ENCODE peak calls at places on chromosomes 13 and 19, in six cellular contexts. R is astrocyte, L is fibroblast of pulmonary artery, C is WTC11, S is cardiac fibroblast, E is lung. G is an unnamed sample.

GRCh38 chr13:66405908-66406802 is 824.0 kb downstream of the PCDH9 start:
- DNase-seq in R (peak; percentile 93), L (peak; percentile 53), C (no peak), S (peak; percentile 61), E (no peak), G (no peak)

GRCh38 chr13:26041476-26041875 is 10.3 kb downstream of the SHISA2 start:
- DNase-seq in R (no peak), L (no peak), C (no peak), S (no peak), E (no peak), G (no peak)

GRCh38 chr13:59519776-59520175 is 644.0 kb downstream of the DIAPH3 start:
- DNase-seq in R (peak; percentile 14), L (no peak), C (no peak), S (peak; percentile 53), E (no peak), G (no peak)

GRCh38 chr19:44548736-44549135 is 19.3 kb upstream of the CEACAM20 start:
- DNase-seq in R (peak; percentile 66), L (peak; percentile 71), C (no peak), S (peak; percentile 91), E (peak; percentile 10), G (no peak)

GRCh38 chr19:4051175-4052101 is 15.3 kb downstream of the ZBTB7A start:
- DNase-seq in R (peak; percentile 45), L (no peak), C (no peak), S (peak; percentile 69), E (no peak), G (no peak)

GRCh38 chr13:102187313-102187712 is 214.5 kb downstream of the FGF14 start:
- DNase-seq in R (no peak), L (no peak), C (no peak), S (no peak), E (no peak), G (no peak)

GRCh38 chr19:39230096-39230764 is 14.6 kb downstream of the IFNL3 start:
- DNase-seq in R (no peak), L (no peak), C (no peak), S (no peak), E (no peak), G (no peak)

GRCh38 chr19:5534787-5535586 is 32.8 kb downstream of the TINCR start:
- DNase-seq in R (no peak), L (no peak), C (peak; percentile 74), S (peak; percentile 32), E (no peak), G (peak; percentile 41)

GRCh38 chr13:31150315-31150985 is 11.3 kb downstream of the HSPH1 start:
- DNase-seq in R (no peak), L (no peak), C (no peak), S (no peak), E (no peak), G (no peak)

GRCh38 chr13:97224544-97225324 is 2.6 kb downstream of the MBNL2 start:
- DNase-seq in R (peak; percentile 41), L (peak; percentile 76), C (no peak), S (peak; percentile 68), E (no peak), G (no peak)

GRCh38 chr13:37058801-37059135 is 720 bp downstream of the SUPT20H start:
- DNase-seq in R (no peak), L (no peak), C (no peak), S (no peak), E (no peak), G (peak; percentile 27)

GRCh38 chr13:24827799-24828198 is 63.8 kb downstream of the RNF17 start:
- DNase-seq in R (no peak), L (no peak), C (no peak), S (no peak), E (no peak), G (no peak)

GRCh38 chr13:74191036-74191809 is 57.0 kb upstream of the KLF12 start:
- DNase-seq in R (peak; percentile 33), L (no peak), C (no peak), S (no peak), E (no peak), G (no peak)

GRCh38 chr19:14775855-14776254 is 2.5 kb downstream of the ADGRE2 start:
- DNase-seq in R (no peak), L (no peak), C (peak; percentile 36), S (no peak), E (no peak), G (no peak)

GRCh38 chr19:5062195-5062594 is 93.3 kb downstream of the KDM4B start:
- DNase-seq in R (no peak), L (no peak), C (no peak), S (no peak), E (no peak), G (no peak)

GRCh38 chr13:114143806-114144605 is 11.6 kb upstream of the RASA3 start:
- DNase-seq in R (no peak), L (no peak), C (peak; percentile 59), S (no peak), E (no peak), G (peak; percentile 57)

DNA sequence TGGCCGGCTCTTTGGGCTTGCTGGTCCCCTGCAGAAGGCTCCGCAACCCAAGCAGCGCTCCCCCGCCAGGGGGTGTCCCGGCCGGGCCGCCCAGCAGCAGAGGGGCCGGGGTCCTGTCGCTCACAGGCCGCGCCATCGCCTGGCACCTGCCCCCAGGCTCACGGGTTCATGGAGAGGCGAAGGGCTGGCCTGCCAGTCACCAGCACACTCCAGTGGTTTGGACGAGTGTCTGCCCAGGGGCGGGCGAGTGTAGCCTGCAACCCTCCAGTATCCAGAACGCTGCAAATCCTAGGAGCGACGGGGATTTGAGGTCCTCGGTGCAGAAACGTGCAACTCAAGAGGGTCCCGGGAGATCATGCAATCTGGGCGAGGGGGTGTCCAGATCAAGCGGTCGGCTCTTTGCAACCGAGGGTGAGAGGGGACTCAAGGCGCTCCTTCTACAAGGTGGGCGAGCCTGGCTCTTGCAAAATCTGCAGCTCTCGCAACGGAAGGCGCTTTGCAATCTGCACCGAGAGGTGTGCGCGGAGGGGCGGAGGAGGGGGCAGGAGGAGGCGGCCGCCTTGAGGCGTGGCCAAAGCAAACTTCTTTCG is at the start of gene DBP:
- DNase-seq in R (no peak), L (no peak), C (peak; percentile 50), S (no peak), E (no peak), G (no peak)
- TF ChIP-seq CTCF in R (no peak), L (no peak), C (no peak), S (peak; percentile 6), E (no peak), G (no peak)

GRCh38 chr13:107681611-107682010 is 533.7 kb downstream of the LIG4 start:
- DNase-seq in R (no peak), L (no peak), C (no peak), S (no peak), E (no peak), G (no peak)

GRCh38 chr13:107680115-107680514 is 535.2 kb downstream of the LIG4 start:
- DNase-seq in R (no peak), L (no peak), C (no peak), S (no peak), E (no peak), G (no peak)

GRCh38 chr13:107675847-107676550 is 539.3 kb downstream of the LIG4 start:
- DNase-seq in R (no peak), L (no peak), C (no peak), S (no peak), E (no peak), G (no peak)

DNA sequence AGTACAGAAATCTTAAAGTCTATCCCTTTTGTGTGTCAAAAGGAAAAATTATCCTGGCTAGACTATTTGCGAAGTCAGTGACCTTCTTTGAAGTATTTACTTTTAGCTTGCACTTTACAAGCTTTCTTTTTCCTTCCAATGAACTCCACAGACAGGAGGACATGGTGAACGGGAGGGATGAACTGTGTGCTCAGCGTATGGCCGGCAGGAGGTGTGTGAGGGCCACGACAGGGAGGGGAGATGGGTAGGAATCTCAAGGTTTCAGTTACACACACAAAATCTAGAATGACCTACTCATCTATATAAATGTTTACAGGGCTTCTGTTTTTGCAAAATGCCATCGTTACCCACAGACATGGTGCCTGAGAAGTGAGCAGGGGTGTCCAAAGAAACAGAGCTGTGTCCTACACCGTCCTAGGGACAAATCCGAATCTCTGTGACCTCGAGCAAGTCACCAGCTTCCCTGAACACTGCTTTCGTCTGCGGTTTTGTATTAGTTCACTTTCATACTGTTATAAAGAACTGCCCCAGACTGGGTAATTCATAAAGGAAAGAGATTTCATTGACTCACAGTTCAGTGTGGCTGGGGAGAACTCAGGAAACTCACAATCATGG is 537.2 kb downstream of the LIG4 start:
- DNase-seq in R (no peak), L (no peak), C (no peak), S (no peak), E (no peak), G (no peak)
- TF ChIP-seq CTCF in R (no peak), L (no peak), C (no peak), S (no peak), E (no peak), G (no peak)

GRCh38 chr19:45638930-45639729 is at the start of gene EML2:
- DNase-seq in R (peak; percentile 14), L (no peak), C (peak; percentile 90), S (no peak), E (peak; percentile 47), G (peak; percentile 22)
- TF ChIP-seq CTCF in R (no peak), L (peak; percentile 14), C (no peak), S (peak; percentile 9), E (peak; percentile 12), G (no peak)

DNA sequence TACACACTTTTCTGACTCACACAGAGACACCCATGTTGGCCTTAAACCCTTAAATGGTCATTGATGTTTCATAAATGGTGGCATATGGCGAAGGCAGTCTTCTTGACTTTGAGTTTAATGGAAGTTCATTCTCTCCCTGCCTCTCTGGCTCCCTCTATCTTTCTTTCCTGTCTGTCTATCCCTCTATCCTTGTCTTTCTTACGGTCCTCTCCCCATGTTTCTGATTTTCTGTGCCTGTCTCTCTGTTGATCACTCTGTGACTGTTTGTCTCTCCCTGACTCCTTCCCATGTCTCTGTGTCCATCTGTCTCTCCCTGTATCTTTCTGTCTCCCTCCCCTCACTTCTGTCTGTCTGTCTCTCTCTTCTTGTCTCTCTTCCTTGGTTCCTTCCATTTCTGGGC is 43.2 kb upstream of the SHKBP1 start:
- DNase-seq in R (no peak), L (no peak), C (no peak), S (no peak), E (no peak), G (no peak)
- TF ChIP-seq CTCF in R (peak; percentile 6), L (peak; percentile 31), C (no peak), S (peak; percentile 42), E (no peak), G (no peak)

DNA sequence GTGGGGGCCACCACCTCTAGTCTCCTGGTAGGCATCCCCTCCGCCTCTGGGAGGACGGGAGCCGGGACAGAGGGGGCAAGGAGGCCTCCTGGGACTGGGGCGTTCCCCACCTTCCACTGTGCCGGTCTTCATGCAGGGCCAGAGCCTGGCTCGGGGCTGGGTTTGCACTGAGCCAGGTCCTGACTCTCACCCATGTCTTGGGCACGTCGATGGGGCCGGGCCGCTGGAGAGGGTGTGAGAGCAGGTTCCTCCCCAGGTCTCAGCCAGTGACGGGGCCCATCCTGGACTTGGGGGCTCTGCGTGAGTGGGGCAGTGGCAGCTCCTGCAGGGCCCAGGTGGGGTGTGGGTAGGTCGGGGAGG is 26.6 kb downstream of the ATP11A start:
- DNase-seq in R (no peak), L (no peak), C (peak; percentile 9), S (no peak), E (no peak), G (no peak)
- TF ChIP-seq CTCF in R (no peak), L (no peak), C (no peak), S (no peak), E (no peak), G (no peak)

GRCh38 chr13:46603165-46603603 is 50.2 kb downstream of the LRCH1 start:
- DNase-seq in R (no peak), L (peak; percentile 42), C (no peak), S (peak; percentile 51), E (no peak), G (no peak)
- TF ChIP-seq CTCF in R (peak; percentile 12), L (peak; percentile 44), C (no peak), S (peak; percentile 44), E (no peak), G (peak; percentile 12)